ENCODE peak calls at places on chromosomes 2 and 18, in seven cellular contexts. G, T, Q, L, H, R and K are unnamed samples.

GRCh38 chr2:79327460-79327859 is 167.9 kb upstream of the REG3A start:
- DNase-seq in L (no peak), H (no peak), R (no peak), T (no peak), G (no peak), Q (no peak), K (no peak)

GRCh38 chr2:12169721-12170120 is 423.3 kb downstream of the LPIN1 start:
- DNase-seq in L (no peak), G (no peak), Q (peak), H (no peak), T (no peak), R (no peak), K (no peak)

GRCh38 chr2:100207411-100207885 is 65.1 kb upstream of the AFF3 start:
- DNase-seq in R (no peak), Q (no peak), T (no peak), G (no peak), L (no peak), H (no peak), K (no peak)

GRCh38 chr2:191476901-191477300 is 201.0 kb upstream of the NABP1 start:
- DNase-seq in G (no peak), R (no peak), L (no peak), Q (no peak), T (no peak), H (no peak), K (no peak)

GRCh38 chr2:159455330-159455918 is 160.9 kb downstream of the BAZ2B start:
- DNase-seq in Q (no peak), T (no peak), R (no peak), H (no peak), L (no peak), G (no peak), K (no peak)

GRCh38 chr18:68394705-68395104 is 320.2 kb downstream of the TMX3 start:
- DNase-seq in T (peak), L (peak), H (peak), Q (no peak), G (no peak), R (no peak), K (no peak)

GRCh38 chr18:45687617-45688016 is 36.4 kb upstream of the SLC14A1 start:
- DNase-seq in T (no peak), R (no peak), L (no peak), Q (no peak), H (no peak), G (no peak), K (no peak)

GRCh38 chr2:31828891-31829290 is 181.9 kb downstream of the MEMO1 start:
- DNase-seq in Q (no peak), L (peak), R (no peak), T (no peak), H (peak), G (no peak), K (peak)

GRCh38 chr2:150212722-150213171 is 274.7 kb downstream of the RND3 start:
- DNase-seq in L (no peak), H (no peak), Q (no peak), G (no peak), T (no peak), R (no peak), K (no peak)

GRCh38 chr2:240364582-240364960 is 70.9 kb upstream of the GPC1 start:
- DNase-seq in H (no peak), Q (no peak), R (no peak), G (no peak), T (no peak), L (no peak), K (no peak)

GRCh38 chr2:164061129-164061746 is 325.4 kb upstream of the FIGN start:
- DNase-seq in G (peak), Q (no peak), L (peak), R (no peak), H (peak), T (peak), K (peak)

GRCh38 chr18:23540867-23541266 is 37.6 kb downstream of the RMC1 start:
- DNase-seq in Q (no peak), G (no peak), H (no peak), T (no peak), R (no peak), L (no peak), K (no peak)

GRCh38 chr18:60176271-60176670 is 196.3 kb downstream of the MC4R start:
- DNase-seq in G (no peak), R (no peak), Q (no peak), T (no peak), H (no peak), L (no peak), K (no peak)